ENCODE peak calls at places on chromosomes 7 and 10, in ten cellular contexts. One of them, this sample, is unnamed.

GRCh38 chr7:128982105-128982504 is 44.4 kb downstream of the IRF5 start:
- DNase-seq in IMR-90: no peak
- DNase-seq in fibroblast of lung: no peak
- DNase-seq in A549: no peak
- DNase-seq in psoas muscle: no peak
- DNase-seq in WERI-Rb-1: no peak
- DNase-seq in fibroblast of mammary gland: no peak
- DNase-seq in dorsolateral prefrontal cortex: no peak
- DNase-seq in choroid plexus epithelial cell: no peak
- DNase-seq in hepatocyte: no peak
- DNase-seq in this sample: no peak

GRCh38 chr7:95608344-95609173 is 12.2 kb upstream of the PDK4 start:
- DNase-seq in IMR-90: peak
- DNase-seq in fibroblast of lung: peak
- DNase-seq in A549: peak
- DNase-seq in psoas muscle: peak
- DNase-seq in WERI-Rb-1: peak
- DNase-seq in fibroblast of mammary gland: peak
- DNase-seq in dorsolateral prefrontal cortex: peak
- DNase-seq in choroid plexus epithelial cell: peak
- DNase-seq in hepatocyte: peak
- DNase-seq in this sample: peak

GRCh38 chr10:27713906-27714305 is 31.7 kb downstream of the MKX start:
- DNase-seq in IMR-90: no peak
- DNase-seq in fibroblast of lung: peak
- DNase-seq in A549: no peak
- DNase-seq in psoas muscle: no peak
- DNase-seq in WERI-Rb-1: no peak
- DNase-seq in fibroblast of mammary gland: peak
- DNase-seq in dorsolateral prefrontal cortex: no peak
- DNase-seq in choroid plexus epithelial cell: no peak
- DNase-seq in hepatocyte: no peak
- DNase-seq in this sample: peak

GRCh38 chr7:20399516-20399915 is 68.8 kb downstream of the ITGB8 start:
- DNase-seq in IMR-90: peak
- DNase-seq in fibroblast of lung: no peak
- DNase-seq in A549: no peak
- DNase-seq in psoas muscle: no peak
- DNase-seq in WERI-Rb-1: no peak
- DNase-seq in fibroblast of mammary gland: no peak
- DNase-seq in dorsolateral prefrontal cortex: no peak
- DNase-seq in choroid plexus epithelial cell: no peak
- DNase-seq in hepatocyte: no peak
- DNase-seq in this sample: peak

GRCh38 chr7:73626814-73627213 is 2.5 kb upstream of the MLXIPL start:
- DNase-seq in IMR-90: peak
- DNase-seq in fibroblast of lung: no peak
- DNase-seq in A549: no peak
- DNase-seq in psoas muscle: no peak
- DNase-seq in WERI-Rb-1: no peak
- DNase-seq in fibroblast of mammary gland: peak
- DNase-seq in dorsolateral prefrontal cortex: no peak
- DNase-seq in choroid plexus epithelial cell: no peak
- DNase-seq in hepatocyte: no peak
- DNase-seq in this sample: peak

GRCh38 chr10:70578371-70578947 is 24.1 kb downstream of the PRF1 start:
- DNase-seq in IMR-90: peak
- DNase-seq in fibroblast of lung: peak
- DNase-seq in A549: no peak
- DNase-seq in psoas muscle: no peak
- DNase-seq in WERI-Rb-1: no peak
- DNase-seq in fibroblast of mammary gland: peak
- DNase-seq in dorsolateral prefrontal cortex: no peak
- DNase-seq in choroid plexus epithelial cell: peak
- DNase-seq in hepatocyte: no peak
- DNase-seq in this sample: peak

GRCh38 chr7:8260871-8261707 is 878 bp downstream of the ICA1 start:
- DNase-seq in IMR-90: no peak
- DNase-seq in fibroblast of lung: peak
- DNase-seq in A549: peak
- DNase-seq in psoas muscle: peak
- DNase-seq in WERI-Rb-1: peak
- DNase-seq in fibroblast of mammary gland: no peak
- DNase-seq in dorsolateral prefrontal cortex: peak
- DNase-seq in choroid plexus epithelial cell: peak
- DNase-seq in hepatocyte: peak
- DNase-seq in this sample: peak

GRCh38 chr7:87427289-87427688 is 48.2 kb downstream of the ABCB4 start:
- DNase-seq in IMR-90: no peak
- DNase-seq in fibroblast of lung: no peak
- DNase-seq in A549: no peak
- DNase-seq in psoas muscle: no peak
- DNase-seq in WERI-Rb-1: no peak
- DNase-seq in fibroblast of mammary gland: no peak
- DNase-seq in dorsolateral prefrontal cortex: no peak
- DNase-seq in choroid plexus epithelial cell: no peak
- DNase-seq in hepatocyte: no peak
- DNase-seq in this sample: peak

GRCh38 chr7:70392282-70392681 is 739.7 kb upstream of the GALNT17 start:
- DNase-seq in IMR-90: no peak
- DNase-seq in fibroblast of lung: peak
- DNase-seq in A549: no peak
- DNase-seq in psoas muscle: no peak
- DNase-seq in WERI-Rb-1: no peak
- DNase-seq in fibroblast of mammary gland: peak
- DNase-seq in dorsolateral prefrontal cortex: no peak
- DNase-seq in choroid plexus epithelial cell: no peak
- DNase-seq in hepatocyte: peak
- DNase-seq in this sample: peak

GRCh38 chr10:120011359-120012132 is 119.0 kb downstream of the SEC23IP start:
- DNase-seq in IMR-90: no peak
- DNase-seq in fibroblast of lung: no peak
- DNase-seq in A549: no peak
- DNase-seq in psoas muscle: no peak
- DNase-seq in WERI-Rb-1: peak
- DNase-seq in fibroblast of mammary gland: no peak
- DNase-seq in dorsolateral prefrontal cortex: no peak
- DNase-seq in choroid plexus epithelial cell: no peak
- DNase-seq in hepatocyte: no peak
- DNase-seq in this sample: no peak

GRCh38 chr7:142776206-142776844 is 5.6 kb downstream of the PRSS2 start:
- DNase-seq in IMR-90: peak
- DNase-seq in fibroblast of lung: peak
- DNase-seq in A549: no peak
- DNase-seq in psoas muscle: no peak
- DNase-seq in WERI-Rb-1: peak
- DNase-seq in fibroblast of mammary gland: peak
- DNase-seq in dorsolateral prefrontal cortex: no peak
- DNase-seq in choroid plexus epithelial cell: peak
- DNase-seq in hepatocyte: no peak
- DNase-seq in this sample: no peak

GRCh38 chr7:54542920-54543539 is 855 bp downstream of the VSTM2A start:
- DNase-seq in IMR-90: peak
- DNase-seq in fibroblast of lung: peak
- DNase-seq in A549: no peak
- DNase-seq in psoas muscle: no peak
- DNase-seq in WERI-Rb-1: no peak
- DNase-seq in fibroblast of mammary gland: peak
- DNase-seq in dorsolateral prefrontal cortex: no peak
- DNase-seq in choroid plexus epithelial cell: peak
- DNase-seq in hepatocyte: peak
- DNase-seq in this sample: peak

GRCh38 chr10:85400981-85401695 is 965.5 kb downstream of the GRID1 start:
- DNase-seq in IMR-90: no peak
- DNase-seq in fibroblast of lung: no peak
- DNase-seq in A549: no peak
- DNase-seq in psoas muscle: no peak
- DNase-seq in WERI-Rb-1: no peak
- DNase-seq in fibroblast of mammary gland: no peak
- DNase-seq in dorsolateral prefrontal cortex: no peak
- DNase-seq in choroid plexus epithelial cell: no peak
- DNase-seq in hepatocyte: no peak
- DNase-seq in this sample: peak

GRCh38 chr7:130352335-130353074 is 7.9 kb downstream of the CPA5 start:
- DNase-seq in IMR-90: peak
- DNase-seq in fibroblast of lung: peak
- DNase-seq in A549: no peak
- DNase-seq in psoas muscle: no peak
- DNase-seq in WERI-Rb-1: no peak
- DNase-seq in fibroblast of mammary gland: peak
- DNase-seq in dorsolateral prefrontal cortex: no peak
- DNase-seq in choroid plexus epithelial cell: peak
- DNase-seq in hepatocyte: no peak
- DNase-seq in this sample: peak

GRCh38 chr10:19706904-19707303 is 109.3 kb upstream of the PLXDC2 start:
- DNase-seq in IMR-90: no peak
- DNase-seq in fibroblast of lung: no peak
- DNase-seq in A549: no peak
- DNase-seq in psoas muscle: no peak
- DNase-seq in WERI-Rb-1: no peak
- DNase-seq in fibroblast of mammary gland: no peak
- DNase-seq in dorsolateral prefrontal cortex: no peak
- DNase-seq in choroid plexus epithelial cell: no peak
- DNase-seq in hepatocyte: no peak
- DNase-seq in this sample: peak

GRCh38 chr10:19707376-19707775 is 108.9 kb upstream of the PLXDC2 start:
- DNase-seq in IMR-90: no peak
- DNase-seq in fibroblast of lung: no peak
- DNase-seq in A549: no peak
- DNase-seq in psoas muscle: no peak
- DNase-seq in WERI-Rb-1: no peak
- DNase-seq in fibroblast of mammary gland: no peak
- DNase-seq in dorsolateral prefrontal cortex: no peak
- DNase-seq in choroid plexus epithelial cell: no peak
- DNase-seq in hepatocyte: no peak
- DNase-seq in this sample: peak

GRCh38 chr10:19713800-19714525 is 102.3 kb upstream of the PLXDC2 start:
- DNase-seq in IMR-90: no peak
- DNase-seq in fibroblast of lung: no peak
- DNase-seq in A549: no peak
- DNase-seq in psoas muscle: peak
- DNase-seq in WERI-Rb-1: no peak
- DNase-seq in fibroblast of mammary gland: peak
- DNase-seq in dorsolateral prefrontal cortex: peak
- DNase-seq in choroid plexus epithelial cell: no peak
- DNase-seq in hepatocyte: no peak
- DNase-seq in this sample: no peak

GRCh38 chr10:19705273-19705672 is 111.0 kb upstream of the PLXDC2 start:
- DNase-seq in IMR-90: no peak
- DNase-seq in fibroblast of lung: no peak
- DNase-seq in A549: no peak
- DNase-seq in psoas muscle: no peak
- DNase-seq in WERI-Rb-1: no peak
- DNase-seq in fibroblast of mammary gland: no peak
- DNase-seq in dorsolateral prefrontal cortex: no peak
- DNase-seq in choroid plexus epithelial cell: no peak
- DNase-seq in hepatocyte: no peak
- DNase-seq in this sample: no peak

GRCh38 chr10:19710600-19710999 is 105.6 kb upstream of the PLXDC2 start:
- DNase-seq in IMR-90: no peak
- DNase-seq in fibroblast of lung: no peak
- DNase-seq in A549: no peak
- DNase-seq in psoas muscle: no peak
- DNase-seq in WERI-Rb-1: no peak
- DNase-seq in fibroblast of mammary gland: no peak
- DNase-seq in dorsolateral prefrontal cortex: no peak
- DNase-seq in choroid plexus epithelial cell: no peak
- DNase-seq in hepatocyte: no peak
- DNase-seq in this sample: no peak
- TF ChIP-seq CTCF in IMR-90: no peak
- TF ChIP-seq CTCF in fibroblast of lung: no peak
- TF ChIP-seq CTCF in A549: no peak
- TF ChIP-seq CTCF in psoas muscle: no peak
- TF ChIP-seq CTCF in WERI-Rb-1: no peak
- TF ChIP-seq CTCF in fibroblast of mammary gland: no peak
- TF ChIP-seq CTCF in dorsolateral prefrontal cortex: no peak
- TF ChIP-seq CTCF in choroid plexus epithelial cell: no peak
- TF ChIP-seq CTCF in hepatocyte: no peak
- TF ChIP-seq CTCF in this sample: no peak

GRCh38 chr10:112973805-112974204 is 23.8 kb downstream of the TCF7L2 start:
- DNase-seq in IMR-90: no peak
- DNase-seq in fibroblast of lung: no peak
- DNase-seq in A549: no peak
- DNase-seq in psoas muscle: no peak
- DNase-seq in WERI-Rb-1: no peak
- DNase-seq in fibroblast of mammary gland: no peak
- DNase-seq in dorsolateral prefrontal cortex: no peak
- DNase-seq in choroid plexus epithelial cell: no peak
- DNase-seq in hepatocyte: no peak
- DNase-seq in this sample: no peak
- TF ChIP-seq CTCF in IMR-90: no peak
- TF ChIP-seq CTCF in fibroblast of lung: no peak
- TF ChIP-seq CTCF in A549: no peak
- TF ChIP-seq CTCF in psoas muscle: no peak
- TF ChIP-seq CTCF in WERI-Rb-1: no peak
- TF ChIP-seq CTCF in fibroblast of mammary gland: no peak
- TF ChIP-seq CTCF in dorsolateral prefrontal cortex: no peak
- TF ChIP-seq CTCF in choroid plexus epithelial cell: no peak
- TF ChIP-seq CTCF in hepatocyte: no peak
- TF ChIP-seq CTCF in this sample: no peak

GRCh38 chr7:133059263-133059662 is 22.6 kb downstream of the CHCHD3 start:
- DNase-seq in IMR-90: no peak
- DNase-seq in fibroblast of lung: no peak
- DNase-seq in A549: no peak
- DNase-seq in psoas muscle: no peak
- DNase-seq in WERI-Rb-1: no peak
- DNase-seq in fibroblast of mammary gland: no peak
- DNase-seq in dorsolateral prefrontal cortex: no peak
- DNase-seq in choroid plexus epithelial cell: no peak
- DNase-seq in hepatocyte: no peak
- DNase-seq in this sample: no peak
- TF ChIP-seq CTCF in IMR-90: no peak
- TF ChIP-seq CTCF in fibroblast of lung: no peak
- TF ChIP-seq CTCF in A549: no peak
- TF ChIP-seq CTCF in psoas muscle: no peak
- TF ChIP-seq CTCF in WERI-Rb-1: no peak
- TF ChIP-seq CTCF in fibroblast of mammary gland: no peak
- TF ChIP-seq CTCF in dorsolateral prefrontal cortex: no peak
- TF ChIP-seq CTCF in choroid plexus epithelial cell: no peak
- TF ChIP-seq CTCF in hepatocyte: no peak
- TF ChIP-seq CTCF in this sample: no peak

DNA sequence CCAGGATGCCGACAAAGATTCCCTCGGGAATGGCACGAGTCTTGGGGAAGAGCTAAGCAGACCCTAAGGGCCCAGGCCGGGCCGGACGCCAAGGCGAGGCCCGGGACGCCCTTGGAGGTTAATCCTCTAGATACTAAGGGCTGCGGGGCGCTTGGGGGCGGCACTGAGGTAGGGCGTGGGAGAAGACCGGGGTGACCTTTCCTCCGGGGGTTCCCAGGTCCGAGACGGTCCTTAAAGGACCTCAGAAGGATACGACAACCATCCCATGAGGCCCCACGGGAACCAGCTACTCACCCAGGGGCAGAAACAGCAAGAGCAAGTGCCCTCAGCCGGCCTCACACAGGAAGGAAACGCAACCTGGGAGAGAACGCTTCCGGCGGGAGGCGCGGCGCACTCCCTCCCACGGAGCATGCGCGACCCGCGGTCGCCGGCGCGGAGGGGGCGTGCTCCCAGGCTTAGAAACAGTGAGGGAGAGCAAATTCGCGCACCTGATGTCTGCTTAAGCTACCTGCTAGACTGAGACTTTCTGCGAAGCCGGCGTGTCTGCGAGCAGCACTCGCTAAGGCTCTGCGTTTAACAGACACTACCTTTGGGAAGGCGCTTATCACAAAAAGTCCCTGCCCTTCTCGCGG is at the start of gene ATAD1:
- DNase-seq in IMR-90: peak
- DNase-seq in fibroblast of lung: peak
- DNase-seq in A549: peak
- DNase-seq in psoas muscle: peak
- DNase-seq in WERI-Rb-1: peak
- DNase-seq in fibroblast of mammary gland: peak
- DNase-seq in dorsolateral prefrontal cortex: peak
- DNase-seq in choroid plexus epithelial cell: peak
- DNase-seq in hepatocyte: peak
- DNase-seq in this sample: peak
- TF ChIP-seq CTCF in IMR-90: peak
- TF ChIP-seq CTCF in fibroblast of lung: peak
- TF ChIP-seq CTCF in A549: no peak
- TF ChIP-seq CTCF in psoas muscle: no peak
- TF ChIP-seq CTCF in WERI-Rb-1: peak
- TF ChIP-seq CTCF in fibroblast of mammary gland: peak
- TF ChIP-seq CTCF in dorsolateral prefrontal cortex: peak
- TF ChIP-seq CTCF in choroid plexus epithelial cell: peak
- TF ChIP-seq CTCF in hepatocyte: peak
- TF ChIP-seq CTCF in this sample: peak

This sample was measured in bronchial epithelial cell.